ENCODE peak calls at places on chromosomes 11 and 22, in seven cellular contexts. I is coronary artery; E is fibroblast of pulmonary artery; H is Jurkat, Clone E6-1; F is brain microvascular endothelial cell; P is A549; Y is HFF-Myc. B is an unnamed sample.

GRCh38 chr22:43859621-43860020 is 2.7 kb downstream of the SULT4A1 start:
- DNase-seq in E (no peak), P (no peak), Y (no peak), H (no peak), F (no peak), I (no peak), B (no peak)

GRCh38 chr11:107581147-107581546 is 9.8 kb upstream of the ELMOD1 start:
- DNase-seq in H (no peak), E (no peak), P (no peak), Y (no peak), I (no peak), F (no peak), B (no peak)

GRCh38 chr22:47883757-47884156 is 1121.3 kb downstream of the TBC1D22A start:
- DNase-seq in P (no peak), H (no peak), Y (no peak), F (no peak), E (no peak), I (no peak), B (no peak)

GRCh38 chr22:37019309-37020191 is at the start of the genes MPST and TST:
- DNase-seq in I (no peak), F (peak), P (peak), E (peak), Y (no peak), H (peak), B (peak)

GRCh38 chr11:82937554-82937953 is 36.0 kb downstream of the DDIAS start:
- DNase-seq in F (no peak), I (no peak), H (no peak), Y (no peak), E (no peak), P (no peak), B (no peak)

GRCh38 chr11:125263268-125263790 is 98.8 kb downstream of the PKNOX2 start:
- DNase-seq in E (peak), I (peak), Y (peak), H (no peak), P (no peak), F (peak), B (peak)

GRCh38 chr11:101476186-101476585 is 107.6 kb downstream of the TRPC6 start:
- DNase-seq in E (no peak), H (no peak), F (peak), P (no peak), Y (no peak), I (no peak), B (no peak)

GRCh38 chr11:130512662-130513061 is 64.2 kb downstream of the ADAMTS15 start:
- DNase-seq in H (no peak), I (no peak), P (no peak), Y (no peak), E (no peak), F (no peak), B (no peak)

GRCh38 chr22:40626826-40627225 is 9.7 kb downstream of the MRTFA start:
- DNase-seq in I (no peak), Y (no peak), E (no peak), H (no peak), P (no peak), F (no peak), B (no peak)

GRCh38 chr11:76240666-76241065 is 34.4 kb upstream of the WNT11 start:
- DNase-seq in E (no peak), Y (no peak), H (no peak), F (no peak), I (no peak), P (no peak), B (no peak)

GRCh38 chr11:68661014-68661413 is 23.3 kb upstream of the GAL start:
- DNase-seq in Y (no peak), H (no peak), I (no peak), F (no peak), P (no peak), E (no peak), B (no peak)

GRCh38 chr11:94871491-94872185 is 101.7 kb downstream of the CWC15 start:
- DNase-seq in E (no peak), P (no peak), H (no peak), I (peak), F (no peak), Y (no peak), B (no peak)

GRCh38 chr22:21045585-21046294 is at the start of gene LRRC74B:
- DNase-seq in P (peak), I (peak), E (peak), Y (peak), F (peak), H (peak), B (peak)

GRCh38 chr11:95512177-95512576 is 277.4 kb downstream of the FAM76B start:
- DNase-seq in E (peak), I (peak), P (peak), H (no peak), F (peak), Y (no peak), B (peak)

GRCh38 chr11:125272092-125272491 is 107.5 kb downstream of the PKNOX2 start:
- DNase-seq in Y (no peak), E (no peak), I (no peak), H (no peak), P (no peak), F (peak), B (no peak)

GRCh38 chr11:23078289-23078971 is 218.2 kb upstream of the CCDC179 start:
- DNase-seq in P (no peak), E (peak), Y (peak), F (peak), I (no peak), H (no peak), B (no peak)

GRCh38 chr22:17774206-17774927 is at the start of gene BID:
- DNase-seq in E (no peak), P (no peak), H (no peak), I (no peak), Y (no peak), F (no peak), B (peak)

GRCh38 chr22:50599816-50600454 is 658 bp upstream of the MAPK8IP2 start:
- DNase-seq in I (no peak), E (peak), Y (no peak), P (no peak), F (no peak), H (no peak), B (peak)

GRCh38 chr22:46055176-46055850 is 78.4 kb upstream of the WNT7B start:
- DNase-seq in I (peak), F (no peak), Y (no peak), P (no peak), H (no peak), E (no peak), B (peak)

GRCh38 chr11:111607751-111608150 is 5.5 kb downstream of the SIK2 start:
- DNase-seq in H (no peak), I (no peak), F (no peak), E (no peak), P (no peak), Y (no peak), B (no peak)

GRCh38 chr11:113974741-113975470 is at the start of gene HTR3A:
- DNase-seq in P (no peak), Y (no peak), I (no peak), F (no peak), E (peak), H (no peak), B (peak)

GRCh38 chr22:47071078-47071811 is 308.8 kb downstream of the TBC1D22A start:
- DNase-seq in F (no peak), Y (no peak), E (no peak), H (no peak), I (no peak), P (no peak), B (peak)

GRCh38 chr11:72828081-72828567 is 13.9 kb downstream of the ATG16L2 start:
- DNase-seq in I (no peak), P (no peak), F (no peak), Y (no peak), E (no peak), H (no peak), B (peak)

GRCh38 chr22:45009881-45010531 is at the start of gene PHF21B:
- DNase-seq in I (no peak), P (peak), Y (no peak), E (peak), F (no peak), H (peak), B (peak)

GRCh38 chr11:128691802-128692749 is 1.8 kb upstream of the FLI1 start:
- DNase-seq in I (no peak), E (no peak), H (no peak), P (no peak), F (no peak), Y (no peak), B (no peak)

GRCh38 chr22:19969141-19969928 is 27.7 kb upstream of the TXNRD2 start:
- DNase-seq in F (no peak), Y (no peak), H (no peak), I (no peak), E (no peak), P (no peak), B (no peak)

GRCh38 chr22:19174106-19175025 is 4.2 kb downstream of the SLC25A1 start:
- DNase-seq in P (no peak), E (peak), H (no peak), Y (peak), I (peak), F (peak), B (peak)

GRCh38 chr22:18966748-18967147 is 30.7 kb upstream of the PRODH start:
- DNase-seq in E (no peak), H (no peak), I (no peak), F (no peak), P (no peak), Y (no peak), B (peak)

GRCh38 chr11:70019576-70020011 is 58.5 kb upstream of the ANO1 start:
- DNase-seq in Y (no peak), E (peak), I (no peak), P (no peak), H (no peak), F (no peak), B (peak)

GRCh38 chr22:49295851-49296560 is 531.7 kb downstream of the BRD1 start:
- DNase-seq in E (no peak), P (no peak), I (peak), H (no peak), F (no peak), Y (no peak), B (no peak)

GRCh38 chr11:129853508-129854228 is 38.0 kb downstream of the TMEM45B start:
- DNase-seq in P (peak), H (peak), E (peak), I (no peak), F (no peak), Y (no peak), B (peak)

GRCh38 chr11:18699848-18700261 is 1.3 kb downstream of the TMEM86A start:
- DNase-seq in I (no peak), P (no peak), F (no peak), H (no peak), Y (no peak), E (no peak), B (no peak)

GRCh38 chr11:29449280-29450074 is 567.4 kb downstream of the KCNA4 start:
- DNase-seq in E (peak), F (no peak), Y (no peak), H (no peak), P (no peak), I (no peak), B (no peak)

GRCh38 chr22:17867160-17867785 is 93.0 kb upstream of the BID start:
- DNase-seq in I (no peak), H (peak), F (no peak), P (no peak), E (no peak), Y (no peak), B (no peak)

GRCh38 chr22:40826984-40827741 is 8.0 kb upstream of the SLC25A17 start:
- DNase-seq in H (no peak), F (no peak), Y (no peak), P (no peak), I (no peak), E (no peak), B (no peak)

GRCh38 chr11:66638177-66639065 is at the start of gene RBM4:
- DNase-seq in E (peak), F (peak), I (peak), P (peak), H (peak), Y (peak), B (peak)
- H3K4me3 ChIP-seq in E (peak), F (peak), I (peak), P (peak), H (peak), Y (peak), B (peak)

GRCh38 chr11:2987881-2988280 is 4.2 kb downstream of the NAP1L4 start:
- DNase-seq in P (no peak), I (no peak), Y (no peak), H (peak), F (no peak), E (no peak), B (no peak)
- H3K4me3 ChIP-seq in P (no peak), I (no peak), Y (no peak), H (peak), F (no peak), E (no peak), B (no peak)

GRCh38 chr11:116312560-116313340 is 460.0 kb downstream of the BUD13 start:
- DNase-seq in Y (peak), E (peak), P (peak), H (peak), F (no peak), I (no peak), B (peak)
- H3K4me3 ChIP-seq in Y (no peak), E (no peak), P (no peak), H (no peak), F (no peak), I (peak), B (no peak)

GRCh38 chr22:29266564-29267461 is 968 bp downstream of the RHBDD3 start:
- DNase-seq in F (no peak), H (no peak), Y (no peak), E (peak), P (no peak), I (no peak), B (peak)

GRCh38 chr22:29267462-29267857 is 321 bp downstream of the RHBDD3 start:
- DNase-seq in P (no peak), I (no peak), H (no peak), E (no peak), F (no peak), Y (no peak), B (no peak)

GRCh38 chr22:29268511-29269229 is 602 bp downstream of the EWSR1 start:
- DNase-seq in E (peak), Y (no peak), F (peak), P (peak), H (no peak), I (no peak), B (peak)

GRCh38 chr22:29269230-29269604 is 1.1 kb downstream of the EWSR1 start:
- DNase-seq in E (no peak), P (no peak), H (no peak), I (no peak), Y (no peak), F (no peak), B (no peak)

DNA sequence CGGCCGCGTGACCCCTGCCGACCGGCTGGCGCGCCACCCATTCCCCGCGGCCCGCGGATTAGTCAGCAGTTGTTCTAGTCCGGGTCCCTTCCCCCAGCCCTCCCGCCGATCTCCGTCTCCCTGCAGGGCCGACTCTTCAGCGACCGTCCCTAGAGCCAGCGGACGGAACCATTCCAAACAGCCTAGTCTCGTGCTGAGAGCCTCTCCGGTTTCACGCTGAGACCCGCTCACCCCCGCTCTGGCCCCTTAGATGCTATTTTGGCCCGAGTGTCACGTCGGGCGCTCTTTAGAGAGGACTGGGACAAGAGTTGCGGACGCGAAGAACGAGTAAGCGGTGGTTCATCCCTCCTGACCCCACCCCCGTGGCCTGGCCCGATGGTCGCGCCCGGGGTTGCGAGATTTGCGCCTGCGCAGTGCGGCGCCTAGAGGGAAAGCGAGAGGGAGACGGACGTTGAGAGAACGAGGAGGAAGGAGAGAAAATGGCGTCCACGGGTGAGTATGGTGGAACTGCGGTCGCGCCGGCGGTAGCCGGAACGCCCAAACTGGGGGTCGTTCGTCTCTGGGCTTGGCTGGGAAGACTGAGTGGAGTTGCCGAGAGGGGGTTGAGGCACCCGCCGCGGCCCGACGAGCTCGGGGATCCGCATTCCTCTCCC is at the start of the genes EWSR1 and RHBDD3:
- DNase-seq in F (peak), H (peak), I (peak), P (peak), E (peak), Y (peak), B (peak)
- H3K4me3 ChIP-seq in F (peak), H (peak), I (peak), P (peak), E (peak), Y (peak), B (peak)